ENCODE peak calls at places on chromosomes 2 and 18, in ten cellular contexts. One of them, this sample, is unnamed.

GRCh38 chr2:215280326-215280725 is 31.5 kb upstream of the ATIC start:
- DNase-seq in Daoy: peak; percentile 52
- DNase-seq in activated CD4-positive, CD25-positive, alpha-beta regulatory T cell treated with anti-CD3 and anti-CD28 coated beads, Interleukin-2, amount 50 U/mL, for 72 hours: no peak
- DNase-seq in pons: no peak
- DNase-seq in right cardiac atrium: no peak
- DNase-seq in G401: no peak
- DNase-seq in amniotic epithelial cell: no peak
- DNase-seq in A549: no peak
- DNase-seq in NCI-H2171 treated with DMSO at 0.1 percent for 48 hours: no peak
- DNase-seq in GM04504: no peak
- DNase-seq in this sample: no peak

GRCh38 chr2:184463102-184463865 is 135.0 kb upstream of the ZNF804A start:
- DNase-seq in amniotic epithelial cell: peak; percentile 1
- DNase-seq in activated CD4-positive, CD25-positive, alpha-beta regulatory T cell treated with anti-CD3 and anti-CD28 coated beads, Interleukin-2, amount 50 U/mL, for 72 hours: no peak
- DNase-seq in G401: no peak
- DNase-seq in A549: no peak
- DNase-seq in pons: no peak
- DNase-seq in right cardiac atrium: no peak
- DNase-seq in NCI-H2171 treated with DMSO at 0.1 percent for 48 hours: no peak
- DNase-seq in GM04504: no peak
- DNase-seq in Daoy: no peak
- DNase-seq in this sample: no peak

GRCh38 chr2:205698556-205699282 is 16.4 kb downstream of the NRP2 start:
- DNase-seq in pons: peak; percentile 71
- DNase-seq in Daoy: peak; percentile 51
- DNase-seq in A549: no peak
- DNase-seq in right cardiac atrium: no peak
- DNase-seq in amniotic epithelial cell: peak; percentile 73
- DNase-seq in activated CD4-positive, CD25-positive, alpha-beta regulatory T cell treated with anti-CD3 and anti-CD28 coated beads, Interleukin-2, amount 50 U/mL, for 72 hours: no peak
- DNase-seq in G401: no peak
- DNase-seq in NCI-H2171 treated with DMSO at 0.1 percent for 48 hours: no peak
- DNase-seq in GM04504: no peak
- DNase-seq in this sample: no peak

GRCh38 chr18:11121426-11121825 is 27.9 kb downstream of the PIEZO2 start:
- DNase-seq in right cardiac atrium: no peak
- DNase-seq in G401: no peak
- DNase-seq in A549: peak; percentile 5
- DNase-seq in activated CD4-positive, CD25-positive, alpha-beta regulatory T cell treated with anti-CD3 and anti-CD28 coated beads, Interleukin-2, amount 50 U/mL, for 72 hours: no peak
- DNase-seq in GM04504: no peak
- DNase-seq in pons: no peak
- DNase-seq in amniotic epithelial cell: peak; percentile 74
- DNase-seq in NCI-H2171 treated with DMSO at 0.1 percent for 48 hours: no peak
- DNase-seq in Daoy: no peak
- DNase-seq in this sample: no peak

GRCh38 chr2:105741216-105741615 is 3.5 kb upstream of the NCK2 start:
- DNase-seq in right cardiac atrium: no peak
- DNase-seq in A549: no peak
- DNase-seq in pons: no peak
- DNase-seq in GM04504: no peak
- DNase-seq in Daoy: no peak
- DNase-seq in NCI-H2171 treated with DMSO at 0.1 percent for 48 hours: no peak
- DNase-seq in amniotic epithelial cell: no peak
- DNase-seq in G401: no peak
- DNase-seq in activated CD4-positive, CD25-positive, alpha-beta regulatory T cell treated with anti-CD3 and anti-CD28 coated beads, Interleukin-2, amount 50 U/mL, for 72 hours: no peak
- DNase-seq in this sample: no peak

GRCh38 chr2:67394734-67395133 is 2.4 kb upstream of the ETAA1 start:
- DNase-seq in NCI-H2171 treated with DMSO at 0.1 percent for 48 hours: no peak
- DNase-seq in G401: no peak
- DNase-seq in A549: peak; percentile 26
- DNase-seq in Daoy: peak; percentile 48
- DNase-seq in GM04504: no peak
- DNase-seq in right cardiac atrium: no peak
- DNase-seq in amniotic epithelial cell: peak; percentile 64
- DNase-seq in activated CD4-positive, CD25-positive, alpha-beta regulatory T cell treated with anti-CD3 and anti-CD28 coated beads, Interleukin-2, amount 50 U/mL, for 72 hours: no peak
- DNase-seq in pons: no peak
- DNase-seq in this sample: no peak

GRCh38 chr2:143607446-143608110 is 478.4 kb downstream of the ARHGAP15 start:
- DNase-seq in activated CD4-positive, CD25-positive, alpha-beta regulatory T cell treated with anti-CD3 and anti-CD28 coated beads, Interleukin-2, amount 50 U/mL, for 72 hours: no peak
- DNase-seq in GM04504: no peak
- DNase-seq in pons: peak; percentile 82
- DNase-seq in Daoy: no peak
- DNase-seq in G401: no peak
- DNase-seq in A549: no peak
- DNase-seq in NCI-H2171 treated with DMSO at 0.1 percent for 48 hours: no peak
- DNase-seq in right cardiac atrium: no peak
- DNase-seq in amniotic epithelial cell: peak; percentile 41
- DNase-seq in this sample: no peak

GRCh38 chr2:161825429-161825828 is 201.2 kb downstream of the SLC4A10 start:
- DNase-seq in right cardiac atrium: no peak
- DNase-seq in activated CD4-positive, CD25-positive, alpha-beta regulatory T cell treated with anti-CD3 and anti-CD28 coated beads, Interleukin-2, amount 50 U/mL, for 72 hours: no peak
- DNase-seq in NCI-H2171 treated with DMSO at 0.1 percent for 48 hours: no peak
- DNase-seq in GM04504: no peak
- DNase-seq in amniotic epithelial cell: peak; percentile 1
- DNase-seq in A549: no peak
- DNase-seq in G401: no peak
- DNase-seq in Daoy: no peak
- DNase-seq in pons: no peak
- DNase-seq in this sample: no peak

GRCh38 chr2:126883661-126884030 is 15.0 kb upstream of the TEX51 start:
- DNase-seq in G401: no peak
- DNase-seq in pons: no peak
- DNase-seq in NCI-H2171 treated with DMSO at 0.1 percent for 48 hours: no peak
- DNase-seq in GM04504: no peak
- DNase-seq in Daoy: no peak
- DNase-seq in amniotic epithelial cell: no peak
- DNase-seq in right cardiac atrium: no peak
- DNase-seq in A549: no peak
- DNase-seq in activated CD4-positive, CD25-positive, alpha-beta regulatory T cell treated with anti-CD3 and anti-CD28 coated beads, Interleukin-2, amount 50 U/mL, for 72 hours: no peak
- DNase-seq in this sample: no peak

GRCh38 chr2:142323206-142323605 is 192.4 kb upstream of the LRP1B start:
- DNase-seq in right cardiac atrium: no peak
- DNase-seq in amniotic epithelial cell: no peak
- DNase-seq in G401: no peak
- DNase-seq in Daoy: no peak
- DNase-seq in NCI-H2171 treated with DMSO at 0.1 percent for 48 hours: no peak
- DNase-seq in GM04504: no peak
- DNase-seq in activated CD4-positive, CD25-positive, alpha-beta regulatory T cell treated with anti-CD3 and anti-CD28 coated beads, Interleukin-2, amount 50 U/mL, for 72 hours: no peak
- DNase-seq in pons: no peak
- DNase-seq in A549: no peak
- DNase-seq in this sample: no peak

GRCh38 chr2:240339411-240340360 is 95.8 kb upstream of the GPC1 start:
- DNase-seq in Daoy: no peak
- DNase-seq in pons: peak; percentile 90
- DNase-seq in activated CD4-positive, CD25-positive, alpha-beta regulatory T cell treated with anti-CD3 and anti-CD28 coated beads, Interleukin-2, amount 50 U/mL, for 72 hours: no peak
- DNase-seq in amniotic epithelial cell: no peak
- DNase-seq in NCI-H2171 treated with DMSO at 0.1 percent for 48 hours: no peak
- DNase-seq in right cardiac atrium: no peak
- DNase-seq in GM04504: no peak
- DNase-seq in A549: no peak
- DNase-seq in G401: no peak
- DNase-seq in this sample: no peak

GRCh38 chr2:69437751-69438154 is 518 bp upstream of the NFU1 start:
- DNase-seq in right cardiac atrium: no peak
- DNase-seq in amniotic epithelial cell: no peak
- DNase-seq in A549: no peak
- DNase-seq in GM04504: no peak
- DNase-seq in pons: peak; percentile 84
- DNase-seq in G401: no peak
- DNase-seq in Daoy: no peak
- DNase-seq in NCI-H2171 treated with DMSO at 0.1 percent for 48 hours: no peak
- DNase-seq in activated CD4-positive, CD25-positive, alpha-beta regulatory T cell treated with anti-CD3 and anti-CD28 coated beads, Interleukin-2, amount 50 U/mL, for 72 hours: no peak
- DNase-seq in this sample: peak; percentile 51

GRCh38 chr18:8609711-8610441 is 639 bp downstream of the RAB12 start:
- DNase-seq in right cardiac atrium: peak; percentile 66
- DNase-seq in GM04504: no peak
- DNase-seq in pons: no peak
- DNase-seq in G401: peak; percentile 10
- DNase-seq in Daoy: no peak
- DNase-seq in NCI-H2171 treated with DMSO at 0.1 percent for 48 hours: peak; percentile 21
- DNase-seq in amniotic epithelial cell: no peak
- DNase-seq in A549: no peak
- DNase-seq in activated CD4-positive, CD25-positive, alpha-beta regulatory T cell treated with anti-CD3 and anti-CD28 coated beads, Interleukin-2, amount 50 U/mL, for 72 hours: peak; percentile 53
- DNase-seq in this sample: peak; percentile 79

GRCh38 chr2:179917272-179917671 is 55.9 kb upstream of the ZNF385B start:
- DNase-seq in Daoy: no peak
- DNase-seq in amniotic epithelial cell: peak; percentile 59
- DNase-seq in activated CD4-positive, CD25-positive, alpha-beta regulatory T cell treated with anti-CD3 and anti-CD28 coated beads, Interleukin-2, amount 50 U/mL, for 72 hours: no peak
- DNase-seq in pons: peak; percentile 5
- DNase-seq in G401: no peak
- DNase-seq in NCI-H2171 treated with DMSO at 0.1 percent for 48 hours: no peak
- DNase-seq in A549: peak; percentile 10
- DNase-seq in GM04504: peak; percentile 41
- DNase-seq in right cardiac atrium: no peak
- DNase-seq in this sample: no peak

GRCh38 chr2:230441188-230441897 is 25.3 kb downstream of the SP100 start:
- DNase-seq in amniotic epithelial cell: peak; percentile 82
- DNase-seq in pons: no peak
- DNase-seq in A549: no peak
- DNase-seq in activated CD4-positive, CD25-positive, alpha-beta regulatory T cell treated with anti-CD3 and anti-CD28 coated beads, Interleukin-2, amount 50 U/mL, for 72 hours: no peak
- DNase-seq in G401: no peak
- DNase-seq in NCI-H2171 treated with DMSO at 0.1 percent for 48 hours: no peak
- DNase-seq in Daoy: no peak
- DNase-seq in right cardiac atrium: no peak
- DNase-seq in GM04504: peak; percentile 10
- DNase-seq in this sample: no peak

GRCh38 chr2:178756843-178757242 is 50.4 kb downstream of the TTN start:
- DNase-seq in Daoy: peak; percentile 39
- DNase-seq in NCI-H2171 treated with DMSO at 0.1 percent for 48 hours: no peak
- DNase-seq in G401: no peak
- DNase-seq in amniotic epithelial cell: peak; percentile 3
- DNase-seq in activated CD4-positive, CD25-positive, alpha-beta regulatory T cell treated with anti-CD3 and anti-CD28 coated beads, Interleukin-2, amount 50 U/mL, for 72 hours: no peak
- DNase-seq in pons: no peak
- DNase-seq in A549: no peak
- DNase-seq in GM04504: peak; percentile 14
- DNase-seq in right cardiac atrium: no peak
- DNase-seq in this sample: no peak

This sample was measured in pancreas.